ENCODE peak calls at places on chromosome 6, in seven cellular contexts. H is stimulated activated CD8-positive, alpha-beta memory T cell treated with anti-CD3 and anti-CD28 coated beads, Interleukin-15, amount 100 ng/mL, for 4 hours; F is epithelial cell of esophagus; X is cardiac fibroblast; J is EL; W is kidney tubule cell; P is amygdala. E is an unnamed sample.

GRCh38 chr6:48613221-48613949 is 502.4 kb upstream of the PTCHD4 start:
- DNase-seq in H (no peak), F (no peak), X (peak), J (no peak), W (no peak), P (no peak), E (no peak)

GRCh38 chr6:122947355-122947754 is 48.7 kb upstream of the CLVS2 start:
- DNase-seq in H (no peak), F (peak), X (peak), J (no peak), W (no peak), P (no peak), E (no peak)

GRCh38 chr6:4790158-4790899 is 14.1 kb downstream of the CDYL start:
- DNase-seq in H (no peak), F (no peak), X (no peak), J (no peak), W (no peak), P (no peak), E (no peak)

GRCh38 chr6:141607956-141608355 is 524.8 kb upstream of the GJE1 start:
- DNase-seq in H (no peak), F (no peak), X (no peak), J (peak), W (peak), P (no peak), E (peak)

GRCh38 chr6:111277819-111278218 is 190.5 kb downstream of the SLC16A10 start:
- DNase-seq in H (no peak), F (no peak), X (no peak), J (no peak), W (no peak), P (no peak), E (no peak)

GRCh38 chr6:13710552-13711383 is 867 bp downstream of the RANBP9 start:
- DNase-seq in H (peak), F (no peak), X (no peak), J (peak), W (peak), P (peak), E (peak)

GRCh38 chr6:7262037-7262461 is 51.0 kb downstream of the SSR1 start:
- DNase-seq in H (no peak), F (no peak), X (no peak), J (no peak), W (peak), P (no peak), E (peak)

GRCh38 chr6:131967948-131968347 is 16.8 kb upstream of the CCN2 start:
- DNase-seq in H (no peak), F (no peak), X (no peak), J (no peak), W (no peak), P (no peak), E (no peak)

GRCh38 chr6:12472601-12473038 is 182.5 kb downstream of the EDN1 start:
- DNase-seq in H (no peak), F (peak), X (peak), J (peak), W (peak), P (no peak), E (peak)

GRCh38 chr6:53918854-53919253 is 124.0 kb downstream of the LRRC1 start:
- DNase-seq in H (no peak), F (peak), X (no peak), J (no peak), W (no peak), P (no peak), E (no peak)

GRCh38 chr6:152206072-152206818 is 398.8 kb downstream of the ESR1 start:
- DNase-seq in H (no peak), F (peak), X (peak), J (peak), W (peak), P (peak), E (peak)

GRCh38 chr6:13729891-13730290 is 18.3 kb upstream of the RANBP9 start:
- DNase-seq in H (no peak), F (peak), X (peak), J (peak), W (peak), P (no peak), E (peak)

GRCh38 chr6:137094411-137095008 is 49.7 kb upstream of the IL20RA start:
- DNase-seq in H (peak), F (peak), X (peak), J (peak), W (peak), P (no peak), E (peak)

GRCh38 chr6:69026243-69026642 is 391.2 kb downstream of the ADGRB3 start:
- DNase-seq in H (no peak), F (peak), X (no peak), J (peak), W (peak), P (no peak), E (no peak)

GRCh38 chr6:46876126-46876525 is 45.6 kb downstream of the ADGRF5 start:
- DNase-seq in H (no peak), F (peak), X (peak), J (peak), W (peak), P (no peak), E (peak)

GRCh38 chr6:100344761-100345160 is 120.0 kb downstream of the SIM1 start:
- DNase-seq in H (no peak), F (peak), X (no peak), J (peak), W (peak), P (no peak), E (peak)

GRCh38 chr6:156910938-156911337 is 133.8 kb downstream of the ARID1B start:
- DNase-seq in H (no peak), F (peak), X (no peak), J (no peak), W (peak), P (no peak), E (no peak)

GRCh38 chr6:4812068-4812467 is 35.9 kb downstream of the CDYL start:
- DNase-seq in H (no peak), F (peak), X (peak), J (peak), W (peak), P (no peak), E (peak)

GRCh38 chr6:79421707-79422484 is 115.3 kb downstream of the LCA5 start:
- DNase-seq in H (no peak), F (peak), X (peak), J (peak), W (peak), P (no peak), E (peak)

GRCh38 chr6:35392111-35392702 is 49.8 kb downstream of the PPARD start:
- DNase-seq in H (no peak), F (peak), X (no peak), J (no peak), W (peak), P (no peak), E (no peak)

GRCh38 chr6:53917464-53917842 is 122.6 kb downstream of the LRRC1 start:
- DNase-seq in H (no peak), F (no peak), X (no peak), J (no peak), W (no peak), P (no peak), E (no peak)

GRCh38 chr6:6543181-6543879 is 45.2 kb upstream of the LY86 start:
- DNase-seq in H (no peak), F (no peak), X (no peak), J (no peak), W (no peak), P (no peak), E (no peak)

GRCh38 chr6:74479420-74479819 is 726.4 kb downstream of the COL12A1 start:
- DNase-seq in H (no peak), F (no peak), X (no peak), J (no peak), W (no peak), P (no peak), E (no peak)

GRCh38 chr6:15274696-15275387 is 29.0 kb downstream of the JARID2 start:
- DNase-seq in H (no peak), F (no peak), X (peak), J (no peak), W (peak), P (no peak), E (peak)

GRCh38 chr6:46637933-46638332 is 14.7 kb downstream of the CYP39A1 start:
- DNase-seq in H (no peak), F (no peak), X (no peak), J (no peak), W (no peak), P (no peak), E (no peak)

GRCh38 chr6:129069006-129069405 is 186.1 kb downstream of the LAMA2 start:
- DNase-seq in H (no peak), F (no peak), X (no peak), J (no peak), W (no peak), P (no peak), E (no peak)

GRCh38 chr6:74946961-74947360 is 258.9 kb downstream of the COL12A1 start:
- DNase-seq in H (no peak), F (peak), X (peak), J (peak), W (peak), P (no peak), E (peak)

GRCh38 chr6:47292944-47293343 is 16.8 kb downstream of the TNFRSF21 start:
- DNase-seq in H (no peak), F (peak), X (peak), J (peak), W (peak), P (no peak), E (no peak)

GRCh38 chr6:169177516-169178196 is 76.0 kb downstream of the THBS2 start:
- DNase-seq in H (no peak), F (no peak), X (peak), J (no peak), W (no peak), P (no peak), E (peak)

E was measured in RPMI7951.